ENCODE peak calls at places on chromosomes 13 and 19, in five cellular contexts. I is stimulated activated CD8-positive, alpha-beta memory T cell treated with anti-CD3 and anti-CD28 coated beads, Interleukin-2, amount 100 ng/mL, for 1 hour; N is progenitor cell of endocrine pancreas; V is mammary epithelial cell; G is posterior cingulate gyrus. H is an unnamed sample.

GRCh38 chr19:16594131-16594586 is 21.9 kb upstream of the SLC35E1 start:
- DNase-seq in I (no peak), N (no peak), V (no peak), G (no peak), H (no peak)

GRCh38 chr13:108947551-108948030 is 318.2 kb downstream of the MYO16 start:
- DNase-seq in I (no peak), N (no peak), V (no peak), G (no peak), H (no peak)

GRCh38 chr19:6047741-6048231 is 62.5 kb downstream of the RFX2 start:
- DNase-seq in I (no peak), N (peak; percentile 45), V (no peak), G (no peak), H (no peak)

GRCh38 chr19:30443531-30444252 is 71.5 kb downstream of the ZNF536 start:
- DNase-seq in I (no peak), N (no peak), V (no peak), G (no peak), H (no peak)

GRCh38 chr19:13234518-13234917 is 84.3 kb downstream of the IER2 start:
- DNase-seq in I (peak; percentile 17), N (no peak), V (no peak), G (no peak), H (peak; percentile 13)

GRCh38 chr13:93472897-93473296 is 246.3 kb downstream of the GPC6 start:
- DNase-seq in I (no peak), N (no peak), V (no peak), G (no peak), H (no peak)

GRCh38 chr19:3364501-3364858 is 1.9 kb upstream of the NFIC start:
- DNase-seq in I (no peak), N (no peak), V (no peak), G (no peak), H (no peak)

GRCh38 chr13:79451500-79451962 is 29.4 kb upstream of the NDFIP2 start:
- DNase-seq in I (peak; percentile 67), N (no peak), V (peak; percentile 93), G (no peak), H (no peak)

GRCh38 chr19:2059422-2060201 is 8.6 kb upstream of the MKNK2 start:
- DNase-seq in I (no peak), N (no peak), V (peak; percentile 45), G (no peak), H (peak; percentile 47)

GRCh38 chr13:96020155-96020575 is 33.0 kb downstream of the UGGT2 start:
- DNase-seq in I (no peak), N (no peak), V (peak; percentile 39), G (peak; percentile 30), H (peak; percentile 10)

GRCh38 chr19:55308281-55308680 is 16.9 kb downstream of the TMEM150B start:
- DNase-seq in I (no peak), N (no peak), V (no peak), G (no peak), H (no peak)

GRCh38 chr19:39299404-39299803 is 3.2 kb downstream of the IFNL1 start:
- DNase-seq in I (no peak), N (no peak), V (no peak), G (no peak), H (no peak)

GRCh38 chr19:2051771-2052704 is 994 bp upstream of the MKNK2 start:
- DNase-seq in I (no peak), N (no peak), V (no peak), G (no peak), H (no peak)

GRCh38 chr13:59746291-59746962 is 417.3 kb downstream of the DIAPH3 start:
- DNase-seq in I (no peak), N (no peak), V (peak; percentile 72), G (no peak), H (no peak)

GRCh38 chr13:94093652-94094310 is 385.7 kb downstream of the DCT start:
- DNase-seq in I (no peak), N (no peak), V (no peak), G (no peak), H (no peak)

GRCh38 chr13:24899601-24900000 is 135.6 kb downstream of the RNF17 start:
- DNase-seq in I (no peak), N (no peak), V (no peak), G (no peak), H (no peak)

GRCh38 chr13:42477588-42478190 is 96.3 kb upstream of the TNFSF11 start:
- DNase-seq in I (no peak), N (no peak), V (no peak), G (no peak), H (no peak)

GRCh38 chr13:84845875-84846619 is 953.2 kb downstream of the SLITRK6 start:
- DNase-seq in I (no peak), N (no peak), V (no peak), G (no peak), H (no peak)

GRCh38 chr19:855566-856120 is 3.5 kb downstream of the ELANE start:
- DNase-seq in I (no peak), N (no peak), V (no peak), G (no peak), H (no peak)

GRCh38 chr19:16404396-16404795 is 67.4 kb downstream of the EPS15L1 start:
- DNase-seq in I (no peak), N (no peak), V (no peak), G (no peak), H (no peak)